ENCODE peak calls at places on chromosomes 6 and 20, in nine cellular contexts. G is left ventricle myocardium inferior; N is testis; K is endothelial cell of umbilical vein; B is keratinocyte; R is naive thymus-derived CD4-positive, alpha-beta T cell; M is CD8-positive, alpha-beta T cell; S is psoas muscle; T is heart right ventricle. Q is an unnamed sample.

GRCh38 chr20:46799781-46800180 is 90.3 kb downstream of the SLC2A10 start:
- DNase-seq in G (no peak), N (no peak), K (no peak), B (no peak), R (no peak), M (no peak), S (no peak), T (no peak), Q (no peak)

GRCh38 chr6:133631421-133631820 is 257.5 kb upstream of the TCF21 start:
- DNase-seq in G (no peak), N (no peak), K (no peak), B (no peak), R (no peak), M (no peak), S (no peak), T (no peak), Q (peak; percentile 30)

GRCh38 chr6:166523782-166524569 is 62.5 kb downstream of the RAMACL start:
- DNase-seq in G (no peak), N (no peak), K (no peak), B (no peak), R (no peak), M (no peak), S (no peak), T (no peak), Q (no peak)

GRCh38 chr6:166008441-166009369 is 158.9 kb downstream of the TBXT start:
- DNase-seq in G (no peak), N (peak; percentile 60), K (no peak), B (no peak), R (no peak), M (no peak), S (no peak), T (no peak), Q (no peak)

GRCh38 chr20:24823176-24823575 is 125.9 kb upstream of the CST7 start:
- DNase-seq in G (no peak), N (no peak), K (no peak), B (no peak), R (no peak), M (no peak), S (no peak), T (no peak), Q (no peak)

GRCh38 chr6:69816569-69816968 is 19.8 kb upstream of the LMBRD1 start:
- DNase-seq in G (no peak), N (no peak), K (no peak), B (no peak), R (no peak), M (no peak), S (no peak), T (no peak), Q (no peak)

GRCh38 chr6:35495258-35496035 is 1.4 kb downstream of the TEAD3 start:
- DNase-seq in G (no peak), N (no peak), K (no peak), B (no peak), R (no peak), M (no peak), S (no peak), T (no peak), Q (no peak)

GRCh38 chr20:671252-672030 is 4.2 kb downstream of the SCRT2 start:
- DNase-seq in G (no peak), N (no peak), K (no peak), B (no peak), R (no peak), M (no peak), S (no peak), T (no peak), Q (peak; percentile 44)

GRCh38 chr20:57482796-57483195 is 42.1 kb downstream of the CTCFL start:
- DNase-seq in G (no peak), N (no peak), K (no peak), B (no peak), R (no peak), M (no peak), S (no peak), T (no peak), Q (no peak)

GRCh38 chr20:37669062-37669772 is 24.6 kb upstream of the CTNNBL1 start:
- DNase-seq in G (no peak), N (no peak), K (no peak), B (no peak), R (no peak), M (no peak), S (no peak), T (no peak), Q (peak; percentile 74)

GRCh38 chr6:105892577-105893262 is 193.4 kb upstream of the PRDM1 start:
- DNase-seq in G (no peak), N (no peak), K (no peak), B (no peak), R (no peak), M (no peak), S (no peak), T (no peak), Q (no peak)

GRCh38 chr6:3912366-3913076 is 63.3 kb downstream of the FAM50B start:
- DNase-seq in G (no peak), N (no peak), K (peak; percentile 86), B (no peak), R (no peak), M (no peak), S (no peak), T (no peak), Q (no peak)

GRCh38 chr6:127297502-127298070 is 30.9 kb downstream of the RNF146 start:
- DNase-seq in G (no peak), N (peak; percentile 19), K (no peak), B (no peak), R (no peak), M (no peak), S (no peak), T (no peak), Q (no peak)

GRCh38 chr6:23414204-23414501 is 711.9 kb upstream of the NRSN1 start:
- DNase-seq in G (no peak), N (no peak), K (peak; percentile 91), B (no peak), R (no peak), M (no peak), S (no peak), T (no peak), Q (peak; percentile 56)

GRCh38 chr6:43021270-43022047 is at the start of gene RRP36:
- DNase-seq in G (peak; percentile 81), N (peak; percentile 89), K (peak; percentile 67), B (no peak), R (peak; percentile 76), M (peak; percentile 54), S (peak; percentile 94), T (peak; percentile 85), Q (peak; percentile 81)

GRCh38 chr6:166473886-166474596 is 91.3 kb upstream of the MPC1 start:
- DNase-seq in G (no peak), N (no peak), K (no peak), B (no peak), R (no peak), M (no peak), S (no peak), T (no peak), Q (no peak)

GRCh38 chr6:37547564-37548061 is 47.9 kb upstream of the CCDC167 start:
- DNase-seq in G (no peak), N (peak; percentile 32), K (peak; percentile 80), B (peak; percentile 82), R (no peak), M (no peak), S (no peak), T (no peak), Q (peak; percentile 40)

GRCh38 chr6:31086788-31087440 is 25.5 kb downstream of the C6orf15 start:
- DNase-seq in G (no peak), N (no peak), K (peak; percentile 87), B (no peak), R (no peak), M (no peak), S (no peak), T (no peak), Q (peak; percentile 58)

GRCh38 chr20:38635721-38636285 is 34.2 kb downstream of the ARHGAP40 start:
- DNase-seq in G (no peak), N (no peak), K (no peak), B (no peak), R (no peak), M (no peak), S (no peak), T (no peak), Q (peak; percentile 40)

DNA sequence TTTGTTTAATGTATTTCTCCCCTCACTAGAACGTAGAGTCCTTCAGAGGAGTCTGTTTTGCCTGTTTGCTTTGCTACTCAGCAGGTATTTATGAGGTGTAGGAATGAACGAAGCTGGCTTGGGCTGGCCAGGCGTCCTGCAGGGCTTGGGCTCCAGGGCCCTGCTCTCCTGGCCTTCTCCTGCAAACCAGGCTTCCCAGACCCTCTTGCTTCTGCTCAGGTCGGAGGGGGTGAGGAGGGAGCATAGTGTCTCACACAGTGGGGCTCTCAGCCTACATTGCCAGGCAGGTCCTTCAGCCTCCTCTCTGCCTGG is 24.6 kb upstream of the MLN start:
- DNase-seq in G (no peak), N (no peak), K (no peak), B (no peak), R (no peak), M (no peak), S (no peak), T (no peak), Q (no peak)
- H3K4me3 ChIP-seq in G (no peak overlapping the region), N (no peak overlapping the region), K (no peak overlapping the region), B (no peak overlapping the region), R (no peak overlapping the region), M (no peak overlapping the region), S (no peak overlapping the region), T (no peak overlapping the region), Q (no peak overlapping the region)

DNA sequence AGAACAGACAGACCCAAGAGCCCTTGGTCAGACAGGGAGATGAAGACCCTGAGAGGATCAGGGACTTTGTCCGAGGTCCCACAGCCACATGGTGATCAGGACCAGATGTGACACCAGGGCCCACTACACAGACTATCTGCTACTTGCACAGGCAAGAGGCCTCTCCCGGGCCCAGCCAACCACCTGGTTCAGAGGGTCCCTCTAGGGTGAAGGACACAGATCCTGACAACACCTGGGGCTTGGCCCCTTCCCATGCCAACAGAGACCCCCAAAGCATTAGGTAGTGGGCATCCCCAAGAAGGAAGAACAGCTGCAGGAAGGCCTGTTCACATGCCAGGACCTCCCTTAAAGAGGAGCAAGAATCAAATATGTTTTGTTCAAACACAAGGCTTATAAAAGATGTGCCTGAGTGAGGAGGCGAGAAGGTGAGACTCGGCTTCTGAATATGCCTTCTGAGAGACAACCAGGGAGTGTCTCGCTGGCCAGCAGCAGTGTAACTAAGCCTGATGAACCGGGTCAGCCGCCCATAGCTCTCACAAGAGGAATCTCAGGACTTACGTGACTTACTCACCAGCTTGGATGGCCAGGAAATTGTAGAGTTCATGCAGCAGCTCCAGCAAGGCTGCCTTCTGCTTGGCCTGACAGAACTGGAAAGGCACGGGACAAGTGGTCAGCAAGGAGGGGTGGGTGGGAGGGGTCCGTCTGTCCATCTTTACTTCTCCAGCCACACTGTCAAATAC is 5.0 kb downstream of the LEMD2 start:
- DNase-seq in G (no peak), N (no peak), K (no peak), B (no peak), R (no peak), M (no peak), S (no peak), T (no peak), Q (no peak)
- H3K36me3 ChIP-seq in G (peaks cover 57% of the 10 kb centered on the region), N (no peaks in the 10 kb centered on the region), K (peaks cover 31% of the 10 kb centered on the region), B (peaks cover 53% of the 10 kb centered on the region), R (peaks cover 77% of the 10 kb centered on the region), M (peaks cover 40% of the 10 kb centered on the region), S (peaks cover 66% of the 10 kb centered on the region), T (peaks cover 78% of the 10 kb centered on the region), Q (peaks cover 47% of the 10 kb centered on the region)

GRCh38 chr20:31713312-31714049 is 9.2 kb downstream of the BCL2L1 start:
- DNase-seq in G (peak; percentile 84), N (peak; percentile 76), K (peak; percentile 78), B (no peak), R (no peak), M (no peak), S (peak; percentile 90), T (peak; percentile 69), Q (peak; percentile 85)
- H3K4me1 ChIP-seq in G (peaks cover 100% of the 10 kb centered on the region), N (peaks cover 68% of the 10 kb centered on the region), K (peaks cover 59% of the 10 kb centered on the region), B (peaks cover 82% of the 10 kb centered on the region), R (peaks cover 58% of the 10 kb centered on the region), M (peaks cover 45% of the 10 kb centered on the region), S (peaks cover 93% of the 10 kb centered on the region), T (peaks cover 37% of the 10 kb centered on the region), Q (peaks cover 35% of the 10 kb centered on the region)

GRCh38 chr20:10218536-10219451 is at the start of gene SNAP25:
- DNase-seq in G (no peak), N (peak; percentile 95), K (peak; percentile 71), B (no peak), R (peak; percentile 35), M (no peak), S (no peak), T (no peak), Q (no peak)
- H3K4me3 ChIP-seq in G (peak within 1 kb of the TSS; percentile 45), N (peak within 1 kb of the TSS; percentile 77), K (peak within 1 kb of the TSS; percentile 30), B (peak within 1 kb of the TSS; percentile 9), R (peak within 1 kb of the TSS; percentile 6), M (peak within 1 kb of the TSS; percentile 45), S (peak within 1 kb of the TSS; percentile 32), T (peak within 1 kb of the TSS; percentile 24), Q (no peak within 1 kb of the TSS)

Q was measured in SJCRH30.